ENCODE peak calls at places on chromosome 1, in four cellular contexts. H is AG09309, V is keratinocyte, U is epithelial cell of esophagus. D is an unnamed sample.

GRCh38 chr1:109984190-109984455 is 442 bp upstream of the AHCYL1 start:
- DNase-seq in H (no peak), V (no peak), U (no peak), D (peak)

GRCh38 chr1:188669715-188670114 is 1807.9 kb downstream of the BRINP3 start:
- DNase-seq in H (no peak), V (no peak), U (peak), D (no peak)

GRCh38 chr1:112706505-112707216 is at the start of gene RHOC:
- DNase-seq in H (no peak), V (no peak), U (peak), D (peak)

GRCh38 chr1:92029241-92029922 is 403 bp upstream of the EPHX4 start:
- DNase-seq in H (no peak), V (no peak), U (no peak), D (no peak)

GRCh38 chr1:246761386-246761785 is 37.2 kb downstream of the SCCPDH start:
- DNase-seq in H (no peak), V (no peak), U (peak), D (no peak)

GRCh38 chr1:153627797-153628626 is at the start of gene S100A1:
- DNase-seq in H (no peak), V (no peak), U (no peak), D (no peak)

GRCh38 chr1:89822109-89822962 is 1.5 kb downstream of the LRRC8D start:
- DNase-seq in H (no peak), V (no peak), U (no peak), D (no peak)

GRCh38 chr1:8660455-8660854 is 157.0 kb downstream of the RERE start:
- DNase-seq in H (peak), V (peak), U (peak), D (peak)

GRCh38 chr1:162363823-162364222 is 12.8 kb downstream of the SPATA46 start:
- DNase-seq in H (no peak), V (no peak), U (no peak), D (no peak)

GRCh38 chr1:119068427-119068826 is 72.0 kb downstream of the WARS2 start:
- DNase-seq in H (no peak), V (no peak), U (no peak), D (no peak)

GRCh38 chr1:9723068-9723805 is 71.7 kb downstream of the PIK3CD start:
- DNase-seq in H (no peak), V (no peak), U (no peak), D (no peak)

GRCh38 chr1:52059326-52059725 is 3.2 kb downstream of the BTF3L4 start:
- DNase-seq in H (peak), V (no peak), U (peak), D (peak)

GRCh38 chr1:246971322-246971721 is 36.5 kb downstream of the ZNF695 start:
- DNase-seq in H (peak), V (no peak), U (peak), D (peak)

GRCh38 chr1:228226956-228227791 is 19.3 kb downstream of the OBSCN start:
- DNase-seq in H (no peak), V (no peak), U (peak), D (peak)

GRCh38 chr1:203629509-203630082 is 3.0 kb downstream of the ATP2B4 start:
- DNase-seq in H (no peak), V (no peak), U (peak), D (peak)

DNA sequence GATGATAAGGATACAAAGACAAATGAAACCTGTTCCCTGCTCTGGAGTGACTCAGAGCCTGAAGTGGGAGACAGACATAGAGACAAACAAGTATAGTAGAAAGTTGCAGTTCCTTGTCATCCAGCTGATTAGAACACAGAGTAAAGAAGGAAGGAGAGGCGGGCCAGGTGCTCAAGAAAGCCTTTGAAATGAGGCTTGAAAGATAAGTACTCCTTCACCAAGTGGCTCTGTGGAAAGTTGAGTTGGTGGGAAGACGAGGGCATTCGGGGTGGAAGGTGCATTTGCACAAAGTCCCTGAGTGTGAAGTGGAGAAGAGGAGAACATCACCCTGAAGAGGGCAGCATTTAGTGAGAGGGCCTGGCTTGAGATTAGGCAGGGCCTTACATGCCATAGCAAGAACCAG is 17.0 kb downstream of the MARK1 start:
- DNase-seq in H (no peak), V (no peak), U (peak), D (peak)
- TF ChIP-seq CTCF in H (peak), V (peak), U (peak), D (peak)

DNA sequence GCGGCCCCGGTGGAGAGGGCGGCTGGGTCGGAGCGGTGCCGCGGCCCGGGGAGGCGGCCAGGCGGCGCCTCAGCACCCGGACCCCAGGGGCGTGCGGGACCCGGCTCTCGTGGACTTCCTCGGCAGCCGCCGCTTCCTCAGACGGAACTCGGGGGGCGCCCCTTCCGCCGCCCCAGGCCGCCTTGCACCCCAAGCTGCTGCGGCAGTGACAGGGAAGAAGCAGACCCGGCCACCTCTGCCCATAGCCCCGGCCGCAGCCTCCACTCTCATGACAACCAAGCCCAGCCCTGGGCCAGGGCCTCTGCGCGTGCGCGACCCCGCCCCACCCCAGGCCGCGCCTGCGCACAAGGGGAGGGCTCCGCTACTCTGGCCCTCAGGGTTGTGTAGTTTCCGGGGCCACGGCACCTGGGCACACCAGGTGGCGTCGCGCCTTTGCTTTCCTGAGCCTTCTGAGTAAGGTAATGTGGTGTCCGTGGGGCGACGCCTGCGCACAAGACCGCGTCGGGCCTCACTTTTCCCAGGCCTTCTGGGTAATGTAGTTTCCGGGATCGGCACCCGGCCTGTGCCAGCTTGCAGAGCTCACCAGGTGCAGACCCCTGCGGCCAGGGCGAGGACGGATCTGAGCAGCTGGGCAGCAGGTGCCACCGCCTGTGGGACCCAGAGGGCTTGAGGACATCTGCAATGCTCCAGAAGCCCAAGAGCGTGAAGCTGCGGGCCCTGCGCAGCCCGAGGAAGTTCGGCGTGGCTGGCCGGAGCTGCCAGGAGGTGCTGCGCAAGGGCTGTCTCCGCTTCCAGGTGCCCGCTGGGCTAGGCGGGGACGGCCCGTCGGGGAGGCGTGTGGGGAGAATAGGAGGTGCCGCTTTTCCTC is at the start of the genes CEP104 and DFFB:
- DNase-seq in H (peak), V (peak), U (peak), D (peak)
- TF ChIP-seq CTCF in H (peak), V (peak), U (peak), D (no peak)

GRCh38 chr1:180502361-180503273 is at the start of gene ACBD6:
- DNase-seq in H (peak), V (no peak), U (peak), D (peak)
- TF ChIP-seq CTCF in H (peak), V (peak), U (peak), D (peak)

GRCh38 chr1:232172556-232172955 is 457.4 kb downstream of the SIPA1L2 start:
- DNase-seq in H (no peak), V (no peak), U (no peak), D (no peak)

GRCh38 chr1:232168513-232168912 is 461.4 kb downstream of the SIPA1L2 start:
- DNase-seq in H (no peak), V (no peak), U (no peak), D (no peak)

GRCh38 chr1:232169436-232169835 is 460.5 kb downstream of the SIPA1L2 start:
- DNase-seq in H (no peak), V (no peak), U (no peak), D (no peak)

GRCh38 chr1:232174306-232174705 is 455.6 kb downstream of the SIPA1L2 start:
- DNase-seq in H (no peak), V (no peak), U (no peak), D (no peak)

GRCh38 chr1:232170909-232171308 is 459.0 kb downstream of the SIPA1L2 start:
- DNase-seq in H (no peak), V (no peak), U (peak), D (no peak)
- TF ChIP-seq CTCF in H (peak), V (no peak), U (peak), D (peak)

D was measured in choroid plexus epithelial cell.